ENCODE peak calls at places on chromosomes 13 and 19, in five cellular contexts. A is AG09319; K is activated naive CD4-positive, alpha-beta T cell treated with anti-CD3 and anti-CD28 coated beads for 36 hours; W is smooth muscle cell of the brain vasculature; L is lower leg skin. U is an unnamed sample.

GRCh38 chr13:73861136-73861535 is 273.1 kb downstream of the KLF12 start:
- DNase-seq in K (no peak), A (no peak), W (no peak), L (no peak), U (no peak)

GRCh38 chr19:15928321-15928720 is 6.0 kb downstream of the CYP4F11 start:
- DNase-seq in A (no peak), K (no peak), W (no peak), L (no peak), U (no peak)

GRCh38 chr19:47021536-47022139 is 2.0 kb downstream of the NPAS1 start:
- DNase-seq in L (no peak), A (no peak), W (no peak), K (no peak), U (no peak)

GRCh38 chr13:71240906-71241305 is 626.1 kb downstream of the DACH1 start:
- DNase-seq in L (no peak), W (no peak), A (no peak), K (no peak), U (no peak)

GRCh38 chr19:40607311-40607871 is 6.2 kb downstream of the LTBP4 start:
- DNase-seq in A (no peak), L (no peak), K (no peak), W (no peak), U (no peak)

GRCh38 chr13:44437356-44438233 is 64.0 kb downstream of the SERP2 start:
- DNase-seq in A (no peak), K (no peak), L (no peak), W (peak; percentile 18), U (no peak)

GRCh38 chr19:42283248-42284065 is 14.4 kb downstream of the CIC start:
- DNase-seq in A (peak; percentile 81), K (peak; percentile 96), W (peak; percentile 87), L (peak; percentile 93), U (peak; percentile 76)

GRCh38 chr19:38737297-38737865 is 6.9 kb downstream of the CAPN12 start:
- DNase-seq in W (no peak), K (no peak), A (no peak), L (no peak), U (no peak)

GRCh38 chr19:10334340-10335148 is 1.2 kb upstream of the RAVER1 start:
- DNase-seq in W (peak; percentile 75), A (peak; percentile 85), K (peak; percentile 60), L (peak; percentile 90), U (peak; percentile 68)

GRCh38 chr19:12117203-12117970 is 22.8 kb downstream of the ZNF20 start:
- DNase-seq in W (no peak), K (no peak), L (no peak), A (no peak), U (no peak)

GRCh38 chr13:31053098-31053497 is 108.6 kb downstream of the HSPH1 start:
- DNase-seq in K (no peak), A (no peak), W (no peak), L (no peak), U (no peak)

GRCh38 chr13:99151516-99151915 is 49.1 kb upstream of the UBAC2 start:
- DNase-seq in K (peak; percentile 27), W (no peak), A (no peak), L (no peak), U (no peak)

GRCh38 chr19:1325568-1326294 is 40.1 kb downstream of the EFNA2 start:
- DNase-seq in K (no peak), L (no peak), A (no peak), W (no peak), U (no peak)

GRCh38 chr13:112253631-112254030 is 122.5 kb upstream of the SPACA7 start:
- DNase-seq in A (no peak), L (no peak), W (no peak), K (no peak), U (no peak)

GRCh38 chr19:6459356-6460098 is at the start of gene SLC25A23:
- DNase-seq in L (peak; percentile 42), K (peak; percentile 68), W (peak; percentile 26), A (peak; percentile 32), U (no peak)

GRCh38 chr19:50666346-50667176 is 17.3 kb downstream of the C19orf81 start:
- DNase-seq in A (no peak), W (no peak), L (no peak), K (no peak), U (no peak)

GRCh38 chr19:24159707-24160106 is 72.7 kb downstream of the ZNF254 start:
- DNase-seq in K (no peak), A (no peak), L (no peak), W (no peak), U (no peak)

GRCh38 chr13:82477436-82477835 is 1404.8 kb downstream of the SLITRK1 start:
- DNase-seq in L (no peak), W (no peak), A (no peak), K (no peak), U (no peak)

GRCh38 chr13:43195551-43195950 is 172.2 kb downstream of the DNAJC15 start:
- DNase-seq in A (no peak), L (no peak), W (no peak), K (no peak), U (no peak)

GRCh38 chr19:8610041-8610927 is at the start of gene ADAMTS10:
- DNase-seq in A (no peak), L (no peak), K (peak; percentile 54), W (no peak), U (no peak)

GRCh38 chr13:98585946-98586345 is 9.0 kb upstream of the STK24 start:
- DNase-seq in L (no peak), K (no peak), W (no peak), A (no peak), U (no peak)

GRCh38 chr19:1489463-1489971 is 633 bp downstream of the PCSK4 start:
- DNase-seq in L (no peak), A (no peak), K (no peak), W (no peak), U (no peak)

GRCh38 chr13:44667950-44668349 is 91.8 kb upstream of the TSC22D1 start:
- DNase-seq in W (no peak), L (no peak), K (no peak), A (peak; percentile 57), U (no peak)

GRCh38 chr19:47610902-47611301 is 2.0 kb downstream of the BICRA start:
- DNase-seq in L (no peak), K (no peak), A (no peak), W (no peak), U (no peak)

GRCh38 chr13:52786747-52787146 is 47.1 kb upstream of the CNMD start:
- DNase-seq in A (no peak), L (no peak), K (no peak), W (no peak), U (no peak)

GRCh38 chr13:111990362-111990761 is 76.6 kb upstream of the SOX1 start:
- DNase-seq in W (no peak), K (no peak), L (no peak), A (no peak), U (no peak)

GRCh38 chr13:99055286-99056073 is 77.6 kb upstream of the DOCK9 start:
- DNase-seq in W (no peak), K (peak; percentile 34), L (no peak), A (no peak), U (no peak)

GRCh38 chr19:41918095-41918494 is 10.2 kb downstream of the ERFL start:
- DNase-seq in W (no peak), K (no peak), L (no peak), A (no peak), U (no peak)

GRCh38 chr19:49318296-49318695 is 6.7 kb downstream of the SLC6A16 start:
- DNase-seq in W (no peak), K (no peak), A (no peak), L (no peak), U (no peak)